ENCODE peak calls at places on chromosomes 5 and 9, in ten cellular contexts. M is GM12892, D is A549, K is stomach, R is tibial nerve, N is ovary, V is HCT116, F is HepG2, H is spleen, O is H54. E is an unnamed sample.

GRCh38 chr5:139746691-139747582 is 48.7 kb upstream of the PSD2 start:
- DNase-seq in M (peak), D (no peak), K (peak), R (no peak), N (peak), V (no peak), F (no peak), H (peak), O (no peak), E (no peak)

GRCh38 chr5:74316064-74316586 is 324.4 kb downstream of the ENC1 start:
- DNase-seq in M (no peak), D (peak), K (no peak), R (no peak), N (no peak), V (no peak), F (peak), H (no peak), O (peak), E (peak)

GRCh38 chr9:90961375-90961774 is 159.8 kb downstream of the SYK start:
- DNase-seq in M (no peak), D (no peak), K (no peak), R (no peak), N (no peak), V (no peak), F (no peak), H (no peak), O (no peak), E (no peak)

GRCh38 chr9:114737118-114737517 is 55.1 kb upstream of the TEX48 start:
- DNase-seq in M (no peak), D (no peak), K (no peak), R (no peak), N (no peak), V (no peak), F (no peak), H (no peak), O (no peak), E (no peak)

GRCh38 chr9:130610862-130611689 is 31.7 kb downstream of the FUBP3 start:
- DNase-seq in M (no peak), D (no peak), K (no peak), R (no peak), N (no peak), V (no peak), F (no peak), H (no peak), O (no peak), E (no peak)

GRCh38 chr5:108340131-108340530 is 41.8 kb downstream of the FBXL17 start:
- DNase-seq in M (no peak), D (no peak), K (no peak), R (no peak), N (no peak), V (no peak), F (no peak), H (no peak), O (no peak), E (no peak)

GRCh38 chr5:138601444-138601843 is 26.2 kb upstream of the HSPA9 start:
- DNase-seq in M (no peak), D (no peak), K (peak), R (no peak), N (no peak), V (no peak), F (no peak), H (no peak), O (no peak), E (peak)

GRCh38 chr9:89036862-89037261 is 45.6 kb downstream of the S1PR3 start:
- DNase-seq in M (no peak), D (no peak), K (no peak), R (no peak), N (no peak), V (no peak), F (no peak), H (no peak), O (no peak), E (no peak)

GRCh38 chr5:143113461-143113860 is 290.0 kb downstream of the NR3C1 start:
- DNase-seq in M (no peak), D (no peak), K (no peak), R (no peak), N (no peak), V (no peak), F (no peak), H (no peak), O (no peak), E (no peak)

GRCh38 chr9:89675403-89675771 is 70.6 kb downstream of the GADD45G start:
- DNase-seq in M (no peak), D (no peak), K (no peak), R (no peak), N (no peak), V (no peak), F (no peak), H (no peak), O (no peak), E (no peak)

GRCh38 chr5:148343049-148343413 is 7.7 kb downstream of the SPINK9 start:
- DNase-seq in M (no peak), D (no peak), K (peak), R (no peak), N (no peak), V (peak), F (no peak), H (no peak), O (no peak), E (peak)

GRCh38 chr5:137440800-137441199 is 58.3 kb downstream of the SPOCK1 start:
- DNase-seq in M (no peak), D (no peak), K (no peak), R (no peak), N (no peak), V (no peak), F (no peak), H (no peak), O (no peak), E (no peak)

GRCh38 chr5:72412283-72413055 is 92.3 kb downstream of the PTCD2 start:
- DNase-seq in M (no peak), D (no peak), K (no peak), R (no peak), N (no peak), V (no peak), F (no peak), H (no peak), O (no peak), E (no peak)

GRCh38 chr9:131627846-131628820 is 82.8 kb downstream of the PRRT1B start:
- DNase-seq in M (no peak), D (no peak), K (peak), R (no peak), N (no peak), V (no peak), F (no peak), H (peak), O (no peak), E (no peak)

GRCh38 chr5:95806687-95807086 is 15.8 kb downstream of the GLRX start:
- DNase-seq in M (no peak), D (no peak), K (no peak), R (no peak), N (no peak), V (no peak), F (no peak), H (no peak), O (no peak), E (no peak)

GRCh38 chr9:92631452-92632211 is 38.3 kb downstream of the IPPK start:
- DNase-seq in M (no peak), D (no peak), K (no peak), R (no peak), N (peak), V (no peak), F (no peak), H (no peak), O (no peak), E (no peak)

GRCh38 chr5:179240561-179240960 is 104.7 kb downstream of the ADAMTS2 start:
- DNase-seq in M (no peak), D (no peak), K (no peak), R (no peak), N (peak), V (no peak), F (no peak), H (peak), O (no peak), E (no peak)

GRCh38 chr5:36982146-36982545 is 105.6 kb downstream of the NIPBL start:
- DNase-seq in M (no peak), D (no peak), K (no peak), R (no peak), N (no peak), V (no peak), F (no peak), H (no peak), O (no peak), E (no peak)

GRCh38 chr5:127999909-128000308 is 83.7 kb upstream of the SLC12A2 start:
- DNase-seq in M (no peak), D (no peak), K (no peak), R (no peak), N (no peak), V (no peak), F (no peak), H (no peak), O (no peak), E (no peak)

GRCh38 chr5:113169720-113170119 is 193.1 kb downstream of the DCP2 start:
- DNase-seq in M (no peak), D (no peak), K (no peak), R (no peak), N (no peak), V (no peak), F (no peak), H (no peak), O (no peak), E (no peak)

GRCh38 chr9:32603914-32604852 is 31.2 kb upstream of the NDUFB6 start:
- DNase-seq in M (no peak), D (peak), K (no peak), R (no peak), N (no peak), V (peak), F (peak), H (no peak), O (peak), E (no peak)

GRCh38 chr5:86929123-86929766 is 311.5 kb downstream of the COX7C start:
- DNase-seq in M (no peak), D (no peak), K (no peak), R (no peak), N (no peak), V (no peak), F (no peak), H (no peak), O (no peak), E (no peak)

GRCh38 chr9:6237267-6237666 is 21.7 kb downstream of the IL33 start:
- DNase-seq in M (no peak), D (no peak), K (no peak), R (no peak), N (no peak), V (no peak), F (no peak), H (no peak), O (no peak), E (no peak)

GRCh38 chr5:178206166-178207101 is 2.1 kb downstream of the HNRNPAB start:
- DNase-seq in M (no peak), D (no peak), K (no peak), R (no peak), N (no peak), V (no peak), F (no peak), H (peak), O (no peak), E (peak)

GRCh38 chr9:10274156-10274555 is 338.6 kb downstream of the PTPRD start:
- DNase-seq in M (no peak), D (no peak), K (no peak), R (no peak), N (no peak), V (no peak), F (no peak), H (no peak), O (no peak), E (no peak)

GRCh38 chr9:10272830-10273229 is 340.0 kb downstream of the PTPRD start:
- DNase-seq in M (no peak), D (no peak), K (no peak), R (no peak), N (no peak), V (no peak), F (no peak), H (no peak), O (no peak), E (no peak)

GRCh38 chr9:10274983-10275382 is 337.8 kb downstream of the PTPRD start:
- DNase-seq in M (no peak), D (no peak), K (no peak), R (no peak), N (no peak), V (no peak), F (no peak), H (no peak), O (no peak), E (no peak)
- TF ChIP-seq POLR2A in M (no peak), D (no peak), K (no peak), R (no peak), N (no peak), V (no peak), F (no peak), H (no peak), O (no peak), E (no peak)

GRCh38 chr9:127981559-127982121 is 851 bp upstream of the EEIG1 start:
- DNase-seq in M (no peak), D (no peak), K (no peak), R (no peak), N (no peak), V (no peak), F (no peak), H (no peak), O (no peak), E (no peak)

GRCh38 chr9:127979015-127979332 is 1.8 kb downstream of the EEIG1 start:
- DNase-seq in M (no peak), D (no peak), K (no peak), R (no peak), N (no peak), V (no peak), F (no peak), H (no peak), O (no peak), E (no peak)

GRCh38 chr9:127979333-127980055 is 1.3 kb downstream of the EEIG1 start:
- DNase-seq in M (no peak), D (no peak), K (peak), R (no peak), N (peak), V (no peak), F (peak), H (peak), O (peak), E (peak)

GRCh38 chr9:127980056-127980705 is 608 bp downstream of the EEIG1 start:
- DNase-seq in M (no peak), D (no peak), K (peak), R (no peak), N (peak), V (no peak), F (no peak), H (peak), O (no peak), E (peak)

GRCh38 chr9:127980706-127981558 is at the start of gene EEIG1:
- DNase-seq in M (peak), D (peak), K (peak), R (peak), N (peak), V (peak), F (peak), H (peak), O (peak), E (peak)
- TF ChIP-seq POLR2A in M (peak), D (peak), K (peak), R (peak), N (peak), V (peak), F (no peak), H (peak), O (peak), E (peak)

DNA sequence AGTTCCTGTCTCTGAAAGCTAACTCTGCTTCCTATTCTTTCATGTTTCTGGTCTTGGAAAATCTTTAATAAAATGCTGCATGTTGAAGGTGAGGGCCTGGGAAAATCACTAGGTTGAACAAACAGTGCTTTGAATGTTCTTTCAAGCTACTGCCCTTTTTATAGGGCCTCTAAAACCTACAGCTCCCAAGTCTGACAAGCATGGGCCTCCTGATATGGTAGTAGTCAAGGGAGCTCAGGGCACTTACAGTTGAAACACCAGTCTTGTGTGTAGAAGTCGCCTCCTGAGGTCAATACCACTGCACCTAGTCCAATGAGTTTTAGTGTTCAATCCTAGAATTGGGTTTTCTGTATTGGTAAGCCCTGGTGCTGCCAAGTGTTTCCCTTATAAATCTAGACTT is 20.5 kb downstream of the VLDLR start:
- DNase-seq in M (no peak), D (no peak), K (no peak), R (no peak), N (no peak), V (no peak), F (no peak), H (no peak), O (no peak), E (no peak)
- TF ChIP-seq POLR2A in M (no peak), D (no peak), K (no peak), R (no peak), N (no peak), V (no peak), F (no peak), H (no peak), O (no peak), E (no peak)

DNA sequence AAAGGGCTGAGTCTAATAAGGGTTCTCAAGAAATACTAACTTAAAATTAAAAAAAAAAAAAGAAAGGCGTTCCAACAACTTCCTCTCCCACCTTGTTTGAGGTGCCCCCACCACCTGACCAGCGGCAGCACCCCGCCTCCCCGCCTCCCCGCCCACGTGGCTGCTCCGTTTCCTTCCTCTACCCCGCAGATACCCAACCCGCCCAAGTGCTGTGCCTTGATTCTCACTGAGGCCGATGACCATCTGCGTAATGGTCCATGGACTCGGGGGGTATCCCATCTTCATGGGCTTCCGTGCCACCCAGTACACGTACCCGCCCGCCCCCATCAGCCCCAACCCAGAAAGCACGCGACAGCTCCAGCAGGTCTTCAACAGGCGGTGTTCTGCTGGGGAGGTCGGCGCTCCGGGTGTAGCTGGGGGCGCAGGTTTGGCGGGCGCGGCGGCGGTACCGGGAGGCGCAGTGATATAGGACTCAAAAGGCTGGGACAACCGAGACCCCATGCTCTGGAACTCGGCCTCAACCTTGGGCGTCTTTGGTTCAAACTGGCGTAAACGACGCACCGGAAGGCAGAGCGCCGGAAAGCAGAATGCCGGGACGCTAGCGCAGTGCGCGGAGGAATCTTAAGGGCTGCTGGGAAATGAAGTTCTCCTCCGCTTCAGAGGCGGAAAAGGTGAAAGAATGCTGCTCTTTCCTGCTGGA is at the start of gene DMAC1:
- DNase-seq in M (peak), D (peak), K (peak), R (peak), N (peak), V (peak), F (peak), H (peak), O (peak), E (peak)
- TF ChIP-seq POLR2A in M (peak), D (peak), K (no peak), R (peak), N (no peak), V (peak), F (peak), H (no peak), O (no peak), E (peak)

DNA sequence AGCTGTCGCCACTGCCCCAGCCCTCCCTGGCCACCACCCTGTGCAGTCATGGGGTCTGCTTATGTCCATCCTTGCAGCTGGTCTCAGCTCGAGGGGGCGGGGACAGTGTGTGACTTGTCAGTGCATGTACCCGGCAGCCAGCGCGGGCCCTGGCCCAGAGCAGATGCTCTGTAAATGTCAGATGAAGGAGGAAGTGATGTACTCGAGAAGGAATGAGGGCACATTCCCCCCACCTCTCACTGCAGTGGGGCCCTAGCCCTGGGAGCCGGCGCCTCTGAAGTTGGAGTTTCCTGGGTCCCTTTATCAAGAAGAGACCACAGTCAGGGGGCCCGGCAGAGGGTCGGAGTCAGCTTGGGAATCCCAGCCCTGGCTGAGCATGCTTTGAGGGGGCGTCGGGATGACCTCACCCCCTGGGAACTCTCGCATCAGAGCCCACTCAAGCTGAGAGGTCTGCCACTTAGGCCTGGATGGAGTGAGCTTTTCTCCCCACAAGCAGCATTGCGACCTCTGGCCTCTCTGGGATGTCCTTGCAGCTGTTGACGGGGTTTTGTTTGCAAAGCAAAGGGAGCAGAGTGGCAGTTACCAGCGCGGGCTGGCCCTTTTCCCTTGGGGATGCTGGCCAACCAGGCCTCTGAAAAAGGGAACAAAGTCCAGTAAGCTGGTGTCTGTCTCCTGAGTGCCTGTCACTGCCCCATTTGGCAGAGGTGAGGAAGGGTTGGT is 19.0 kb downstream of the NEURL1B start:
- DNase-seq in M (no peak), D (no peak), K (peak), R (peak), N (peak), V (no peak), F (peak), H (peak), O (no peak), E (no peak)
- TF ChIP-seq POLR2A in M (no peak), D (no peak), K (no peak), R (peak), N (no peak), V (no peak), F (peak), H (no peak), O (no peak), E (no peak)